ENCODE peak calls at places on chromosome 10, in five cellular contexts. E, X, A, G and Y are unnamed samples.

GRCh38 chr10:3225589-3225988 is 53.0 kb upstream of the PITRM1 start:
- DNase-seq in E (no peak), X (no peak), A (no peak), G (peak; percentile 69), Y (no peak)

GRCh38 chr10:113131611-113132330 is 181.7 kb downstream of the TCF7L2 start:
- DNase-seq in E (no peak), X (no peak), A (no peak), G (peak; percentile 80), Y (no peak)

GRCh38 chr10:80463868-80464267 is 9.8 kb downstream of the TSPAN14 start:
- DNase-seq in E (no peak), X (no peak), A (no peak), G (no peak), Y (no peak)

GRCh38 chr10:28091913-28092312 is 93.0 kb upstream of the ODAD2 start:
- DNase-seq in E (no peak), X (no peak), A (no peak), G (no peak), Y (no peak)

GRCh38 chr10:18409599-18410397 is 241.6 kb downstream of the NSUN6 start:
- DNase-seq in E (no peak), X (no peak), A (no peak), G (no peak), Y (no peak)

GRCh38 chr10:43274011-43274410 is 7.1 kb upstream of the RASGEF1A start:
- DNase-seq in E (no peak), X (no peak), A (no peak), G (no peak), Y (no peak)

GRCh38 chr10:60444494-60445064 is 54.9 kb upstream of the ANK3 start:
- DNase-seq in E (no peak), X (no peak), A (no peak), G (peak; percentile 63), Y (no peak)

GRCh38 chr10:87622290-87623004 is 37.2 kb upstream of the PAPSS2 start:
- DNase-seq in E (no peak), X (no peak), A (no peak), G (no peak), Y (no peak)

GRCh38 chr10:63681965-63682704 is 160.9 kb downstream of the REEP3 start:
- DNase-seq in E (no peak), X (no peak), A (peak; percentile 36), G (peak; percentile 87), Y (no peak)

GRCh38 chr10:29951441-29951931 is 107.9 kb downstream of the JCAD start:
- DNase-seq in E (no peak), X (no peak), A (no peak), G (peak; percentile 74), Y (no peak)

GRCh38 chr10:75616076-75616475 is 184.7 kb downstream of the LRMDA start:
- DNase-seq in E (no peak), X (no peak), A (no peak), G (no peak), Y (no peak)

GRCh38 chr10:55091691-55092328 is 290.8 kb upstream of the PCDH15 start:
- DNase-seq in E (no peak), X (no peak), A (no peak), G (peak; percentile 1), Y (no peak)

GRCh38 chr10:9004736-9005135 is 950.2 kb downstream of the GATA3 start:
- DNase-seq in E (no peak), X (no peak), A (no peak), G (no peak), Y (no peak)

GRCh38 chr10:86670290-86670811 is 2.0 kb downstream of the LDB3 start:
- DNase-seq in E (no peak), X (no peak), A (no peak), G (no peak), Y (no peak)

GRCh38 chr10:90751107-90751997 is 106.5 kb downstream of the HTR7 start:
- DNase-seq in E (peak; percentile 38), X (peak; percentile 8), A (no peak), G (peak; percentile 42), Y (no peak)

GRCh38 chr10:29446327-29446726 is 157.5 kb downstream of the LYZL1 start:
- DNase-seq in E (no peak), X (no peak), A (no peak), G (peak; percentile 21), Y (no peak)

GRCh38 chr10:129662386-129662785 is 195.3 kb downstream of the MGMT start:
- DNase-seq in E (no peak), X (no peak), A (no peak), G (no peak), Y (no peak)

GRCh38 chr10:14397069-14397468 is 66.3 kb upstream of the FRMD4A start:
- DNase-seq in E (no peak), X (no peak), A (peak; percentile 73), G (peak; percentile 100), Y (no peak)

GRCh38 chr10:111142082-111142481 is 65.3 kb downstream of the ADRA2A start:
- DNase-seq in E (no peak), X (no peak), A (no peak), G (no peak), Y (no peak)

GRCh38 chr10:35251373-35252100 is 84.8 kb upstream of the CCNY start:
- DNase-seq in E (no peak), X (no peak), A (no peak), G (no peak), Y (no peak)

GRCh38 chr10:61857746-61858145 is 43.8 kb upstream of the ARID5B start:
- DNase-seq in E (no peak), X (no peak), A (no peak), G (no peak), Y (no peak)

GRCh38 chr10:132076578-132077081 is 10.9 kb downstream of the JAKMIP3 start:
- DNase-seq in E (no peak), X (no peak), A (no peak), G (no peak), Y (no peak)

GRCh38 chr10:87817291-87817872 is 644 bp downstream of the ATAD1 start:
- DNase-seq in E (no peak), X (no peak), A (no peak), G (peak; percentile 8), Y (peak; percentile 15)

GRCh38 chr10:80271416-80271815 is 18.0 kb downstream of the MAT1A start:
- DNase-seq in E (no peak), X (no peak), A (no peak), G (no peak), Y (no peak)

GRCh38 chr10:101441539-101442455 is 87.8 kb downstream of the BTRC start:
- DNase-seq in E (peak; percentile 20), X (no peak), A (no peak), G (peak; percentile 78), Y (no peak)

GRCh38 chr10:36802523-36803153 is 322.8 kb upstream of the ANKRD30A start:
- DNase-seq in E (no peak), X (no peak), A (peak; percentile 29), G (peak; percentile 19), Y (no peak)

GRCh38 chr10:122062831-122063674 is 74.1 kb downstream of the TACC2 start:
- DNase-seq in E (no peak), X (no peak), A (peak; percentile 88), G (peak; percentile 83), Y (no peak)

GRCh38 chr10:110916554-110917346 is 2.2 kb downstream of the BBIP1 start:
- DNase-seq in E (no peak), X (no peak), A (no peak), G (peak; percentile 87), Y (no peak)

GRCh38 chr10:98365698-98366530 is 49.1 kb downstream of the PYROXD2 start:
- DNase-seq in E (no peak), X (no peak), A (no peak), G (no peak), Y (no peak)

GRCh38 chr10:96693431-96693830 is 26.9 kb downstream of the PIK3AP1 start:
- DNase-seq in E (no peak), X (no peak), A (no peak), G (no peak), Y (no peak)

GRCh38 chr10:115063702-115064479 is 29.3 kb upstream of the ATRNL1 start:
- DNase-seq in E (no peak), X (no peak), A (no peak), G (no peak), Y (no peak)

GRCh38 chr10:96618648-96619047 is 31.8 kb upstream of the TM9SF3 start:
- DNase-seq in E (no peak), X (no peak), A (peak; percentile 51), G (no peak), Y (no peak)

GRCh38 chr10:129097776-129098175 is 369.3 kb upstream of the MGMT start:
- DNase-seq in E (no peak), X (no peak), A (no peak), G (no peak), Y (no peak)

GRCh38 chr10:23198610-23198939 is 6.5 kb downstream of the PTF1A start:
- DNase-seq in E (no peak), X (no peak), A (no peak), G (no peak), Y (no peak)

GRCh38 chr10:68526634-68527132 is 640 bp downstream of the SLC25A16 start:
- DNase-seq in E (no peak), X (no peak), A (no peak), G (no peak), Y (no peak)

GRCh38 chr10:47243791-47244190 is 56.2 kb upstream of the GDF10 start:
- DNase-seq in E (no peak), X (no peak), A (peak; percentile 53), G (no peak), Y (no peak)

GRCh38 chr10:86258488-86258887 is 108.1 kb downstream of the GRID1 start:
- DNase-seq in E (no peak), X (no peak), A (no peak), G (peak; percentile 0), Y (no peak)

GRCh38 chr10:12628964-12629766 is 279.8 kb downstream of the CAMK1D start:
- DNase-seq in E (no peak), X (no peak), A (no peak), G (no peak), Y (no peak)

GRCh38 chr10:95758351-95759025 is 2.5 kb downstream of the ENTPD1 start:
- DNase-seq in E (no peak), X (no peak), A (no peak), G (peak; percentile 6), Y (no peak)